ENCODE peak calls at places on chromosomes 1 and 21, in seven cellular contexts. A, B, X, Z, F, U and P are unnamed samples.

GRCh38 chr1:31784356-31785019 is 20.3 kb upstream of the ADGRB2 start:
- DNase-seq in U (peak; percentile 39), B (no peak), A (no peak), Z (peak; percentile 5), F (no peak), X (no peak), P (no peak)

GRCh38 chr1:200038645-200038986 is 11.1 kb downstream of the NR5A2 start:
- DNase-seq in B (no peak), X (peak; percentile 83), A (no peak), U (no peak), Z (no peak), F (no peak), P (no peak)

GRCh38 chr1:241612533-241613505 is 27.4 kb downstream of the CHML start:
- DNase-seq in U (no peak), F (no peak), X (no peak), Z (no peak), B (peak; percentile 97), A (no peak), P (peak; percentile 20)

GRCh38 chr21:18716578-18717138 is 313.1 kb upstream of the TMPRSS15 start:
- DNase-seq in F (no peak), B (no peak), Z (no peak), U (no peak), X (no peak), A (no peak), P (no peak)

GRCh38 chr1:41510531-41511238 is 26.2 kb upstream of the EDN2 start:
- DNase-seq in B (no peak), A (no peak), X (no peak), F (no peak), Z (no peak), U (no peak), P (no peak)

GRCh38 chr1:111104981-111105380 is 34.9 kb downstream of the DRAM2 start:
- DNase-seq in A (no peak), U (no peak), Z (no peak), B (no peak), X (no peak), F (no peak), P (no peak)

GRCh38 chr21:33069994-33070811 is at the start of gene OLIG1:
- DNase-seq in B (peak; percentile 10), X (peak; percentile 36), A (no peak), U (peak; percentile 69), Z (no peak), F (no peak), P (no peak)

GRCh38 chr1:246527402-246528088 is 20.5 kb upstream of the SMYD3 start:
- DNase-seq in F (no peak), A (no peak), X (no peak), B (no peak), Z (no peak), U (no peak), P (no peak)

GRCh38 chr1:183021405-183022201 is 1.6 kb upstream of the LAMC1 start:
- DNase-seq in A (no peak), Z (no peak), B (no peak), U (no peak), F (no peak), X (no peak), P (no peak)

GRCh38 chr1:157659576-157660247 is 40.9 kb downstream of the FCRL3 start:
- DNase-seq in U (no peak), A (no peak), B (no peak), Z (no peak), X (no peak), F (no peak), P (no peak)

DNA sequence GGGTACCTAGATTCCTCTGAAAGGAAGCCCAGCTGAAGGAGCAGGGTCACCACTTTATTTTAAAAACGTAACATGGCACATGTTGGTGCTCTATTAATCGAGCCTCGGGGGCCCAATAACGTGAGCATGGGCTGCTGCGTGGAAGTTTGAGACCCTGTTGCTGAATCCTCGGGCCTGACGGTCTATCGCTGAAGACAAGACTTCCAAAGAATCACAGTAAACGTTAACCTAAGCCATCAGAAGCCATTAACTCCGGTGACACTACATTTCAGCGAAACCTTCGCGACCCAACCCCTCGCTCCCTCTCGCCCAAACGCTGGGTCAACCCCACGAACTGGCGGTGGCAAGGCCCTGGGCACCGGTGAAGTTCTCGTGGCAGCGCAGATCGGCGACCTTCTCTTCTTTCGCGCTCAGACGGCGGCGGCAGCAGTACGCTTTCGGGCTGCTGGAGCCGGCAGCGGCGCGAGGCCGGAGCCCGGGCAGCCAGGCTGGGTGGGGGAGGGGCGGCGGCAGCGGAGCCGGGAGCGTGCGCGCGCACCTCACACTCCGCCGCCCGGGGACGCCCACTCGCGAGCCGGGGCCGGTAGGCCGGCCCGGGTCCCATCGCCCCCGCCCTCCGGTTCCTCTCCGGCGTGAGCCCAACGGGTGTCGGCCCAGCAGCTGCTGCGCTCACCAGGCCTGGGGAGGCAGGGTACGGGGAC is 818 bp upstream of the MAN1A2 start:
- DNase-seq in A (peak; percentile 96), Z (peak; percentile 93), X (peak; percentile 89), F (peak; percentile 93), B (peak; percentile 60), U (peak; percentile 91), P (peak; percentile 83)
- TF ChIP-seq POLR2A in A (peak; percentile 85), Z (no peak), X (peak; percentile 8), F (peak; percentile 13), B (no peak), U (no peak), P (no peak)

GRCh38 chr1:156124557-156125483 is 10.3 kb downstream of the LMNA start:
- DNase-seq in Z (no peak), A (no peak), U (no peak), B (no peak), X (peak; percentile 43), F (no peak), P (peak; percentile 71)

GRCh38 chr1:156123356-156124196 is 9.1 kb downstream of the LMNA start:
- DNase-seq in B (peak; percentile 98), A (peak; percentile 72), U (peak; percentile 93), X (peak; percentile 96), Z (peak; percentile 99), F (peak; percentile 99), P (peak; percentile 97)

GRCh38 chr1:156128749-156129682 is 14.5 kb downstream of the LMNA start:
- DNase-seq in B (peak; percentile 84), U (no peak), A (no peak), X (peak; percentile 38), Z (peak; percentile 91), F (no peak), P (peak; percentile 87)

GRCh38 chr1:156126701-156127534 is 12.4 kb downstream of the LMNA start:
- DNase-seq in U (no peak), Z (peak; percentile 84), X (peak; percentile 66), B (peak; percentile 96), A (peak; percentile 57), F (peak; percentile 93), P (peak; percentile 75)

DNA sequence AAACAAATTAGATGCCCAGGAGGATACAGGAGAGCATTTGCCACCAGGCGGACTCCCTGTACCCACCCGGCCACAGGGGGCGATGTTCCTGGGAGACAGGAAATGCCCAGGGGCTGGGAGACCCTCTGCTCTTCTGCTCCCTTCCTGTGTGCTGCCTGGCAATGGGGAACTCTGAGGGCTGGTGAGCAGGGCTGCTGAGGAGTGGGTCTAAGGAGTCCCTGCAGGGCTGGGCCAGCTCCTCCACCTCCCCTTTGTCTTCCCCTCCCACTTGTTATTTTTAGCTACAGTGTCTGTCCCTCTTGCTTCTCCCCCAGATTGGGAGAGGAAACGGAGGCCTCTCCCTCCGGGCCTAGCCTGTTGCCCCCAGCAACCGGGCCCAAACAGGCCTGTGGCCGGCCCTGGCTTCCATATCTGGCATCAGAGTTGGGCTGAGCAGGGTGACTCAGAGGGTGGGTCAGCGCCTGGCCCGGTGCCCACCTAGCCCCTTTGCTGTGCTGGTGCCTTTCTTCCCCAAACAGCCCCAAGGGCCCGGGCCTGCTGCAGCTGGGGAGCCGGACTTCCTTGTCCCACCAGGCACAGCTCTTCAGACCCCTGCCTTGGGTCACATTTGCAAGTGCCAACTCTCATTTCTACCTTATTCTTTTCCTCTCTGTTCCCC is 11.7 kb downstream of the LMNA start:
- DNase-seq in A (peak; percentile 74), X (peak; percentile 86), F (peak; percentile 97), U (no peak), B (peak; percentile 96), Z (peak; percentile 96), P (peak; percentile 96)
- TF ChIP-seq POLR2A in A (no peak), X (no peak), F (no peak), U (no peak), B (peak; percentile 82), Z (no peak), P (peak; percentile 39)

GRCh38 chr21:25567472-25567871 is 39.8 kb downstream of the MRPL39 start:
- DNase-seq in B (no peak), U (no peak), F (no peak), X (no peak), Z (no peak), A (no peak), P (no peak)
- TF ChIP-seq POLR2A in B (no peak), U (no peak), F (no peak), X (no peak), Z (no peak), A (no peak), P (no peak)

GRCh38 chr1:9300623-9301022 is 7.9 kb downstream of the SPSB1 start:
- DNase-seq in U (no peak), X (no peak), F (no peak), B (no peak), A (no peak), Z (no peak), P (no peak)

GRCh38 chr1:9303916-9304315 is 11.2 kb downstream of the SPSB1 start:
- DNase-seq in X (no peak), F (no peak), A (no peak), B (no peak), Z (no peak), U (no peak), P (no peak)

GRCh38 chr1:9306006-9306405 is 13.3 kb downstream of the SPSB1 start:
- DNase-seq in X (no peak), U (no peak), Z (no peak), A (no peak), B (no peak), F (no peak), P (no peak)

GRCh38 chr1:9305216-9305615 is 12.5 kb downstream of the SPSB1 start:
- DNase-seq in F (no peak), A (no peak), U (no peak), Z (no peak), X (no peak), B (no peak), P (no peak)

DNA sequence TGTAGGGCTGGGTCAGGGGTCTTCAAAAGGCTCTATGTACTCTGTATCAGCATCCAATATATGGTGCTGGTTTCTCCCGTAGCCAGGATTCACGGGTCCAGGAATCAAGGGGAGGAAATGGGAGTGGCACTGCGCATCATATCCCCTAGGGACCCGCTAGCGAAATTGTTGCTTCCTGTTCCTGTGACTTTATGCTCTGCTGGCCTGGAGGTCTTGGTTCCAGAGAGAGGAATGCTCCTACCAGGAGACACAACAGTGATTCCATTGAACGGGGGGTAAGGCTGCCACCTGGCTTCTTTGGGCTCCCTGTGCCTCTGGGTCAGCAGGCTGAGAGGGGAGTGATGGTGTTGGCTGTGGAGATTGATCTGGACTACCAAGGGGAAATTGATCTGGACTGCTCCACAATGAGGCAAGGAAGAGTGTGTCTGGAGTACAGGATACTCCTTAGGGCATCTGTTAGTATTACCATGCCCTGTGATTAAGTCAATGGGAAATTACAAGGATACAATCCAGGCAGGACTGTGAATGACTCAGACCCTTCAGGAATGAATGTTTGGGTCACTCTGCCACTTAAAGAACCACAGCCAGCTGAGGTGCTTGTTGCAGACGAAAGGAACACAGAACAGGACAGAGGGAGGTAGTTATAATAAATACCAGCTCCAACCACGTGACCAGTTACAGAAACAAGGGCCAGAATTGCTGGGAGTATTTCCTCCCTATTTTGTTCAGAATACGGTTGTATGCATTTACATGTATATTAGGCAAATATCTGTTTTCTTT is 10.2 kb downstream of the SPSB1 start:
- DNase-seq in B (peak; percentile 97), A (no peak), Z (no peak), F (no peak), X (no peak), U (no peak), P (peak; percentile 59)
- TF ChIP-seq POLR2A in B (no peak), A (no peak), Z (no peak), F (no peak), X (peak; percentile 8), U (no peak), P (no peak)

GRCh38 chr1:15578921-15579682 is 5.7 kb downstream of the AGMAT start:
- DNase-seq in Z (no peak), A (no peak), U (no peak), B (no peak), X (no peak), F (no peak), P (no peak)
- TF ChIP-seq POLR2A in Z (no peak), A (no peak), U (no peak), B (no peak), X (no peak), F (no peak), P (no peak)